ENCODE peak calls at places on chromosomes 13 and 19, in six cellular contexts. W, M, P, C, E and L are unnamed samples. For H3K4me1, the result is how much of the 10 kb centered on the place peaks cover.

GRCh38 chr13:42047561-42048322 is 706 bp upstream of the DGKH start:
- DNase-seq in E (no peak), C (peak), P (no peak), W (peak), M (peak), L (peak)

GRCh38 chr19:52343548-52343947 is 7.5 kb downstream of the ZNF610 start:
- DNase-seq in W (peak), E (no peak), M (peak), P (peak), C (peak), L (no peak)

GRCh38 chr19:29965529-29965928 is 23.5 kb downstream of the URI1 start:
- DNase-seq in P (no peak), E (no peak), C (no peak), W (no peak), M (no peak), L (no peak)

GRCh38 chr13:67231481-67231940 is 1.4 kb upstream of the PCDH9 start:
- DNase-seq in P (no peak), E (no peak), W (peak), M (no peak), C (no peak), L (no peak)

GRCh38 chr19:41748012-41748411 is 7.3 kb upstream of the CEACAM6 start:
- DNase-seq in M (no peak), C (no peak), W (no peak), P (no peak), E (no peak), L (no peak)

GRCh38 chr19:8161135-8161646 is 11.8 kb upstream of the FBN3 start:
- DNase-seq in P (no peak), E (no peak), W (peak), C (no peak), M (no peak), L (no peak)

GRCh38 chr13:51287758-51288157 is 51.7 kb upstream of the SERPINE3 start:
- DNase-seq in C (no peak), P (no peak), W (no peak), E (no peak), M (no peak), L (peak)

GRCh38 chr13:113423225-113424170 is 29.8 kb downstream of the ADPRHL1 start:
- DNase-seq in P (no peak), C (no peak), E (no peak), W (no peak), M (peak), L (no peak)

GRCh38 chr19:2289714-2290435 is 7.9 kb upstream of the PEAK3 start:
- DNase-seq in P (no peak), W (peak), C (no peak), E (no peak), M (peak), L (no peak)

GRCh38 chr13:39415403-39415802 is 187.6 kb downstream of the LHFPL6 start:
- DNase-seq in P (no peak), E (no peak), W (peak), M (peak), C (no peak), L (peak)

GRCh38 chr19:33297401-33298145 is 4.8 kb downstream of the CEBPA start:
- DNase-seq in M (no peak), C (no peak), P (no peak), W (no peak), E (no peak), L (no peak)

GRCh38 chr13:25371608-25372274 is at the start of gene ATP8A2:
- DNase-seq in P (no peak), M (no peak), W (peak), E (no peak), C (no peak), L (no peak)

GRCh38 chr13:20054586-20054985 is 96.1 kb downstream of the ZMYM2 start:
- DNase-seq in W (no peak), M (no peak), E (no peak), P (no peak), C (no peak), L (no peak)

GRCh38 chr13:37491661-37492060 is 106.9 kb downstream of the POSTN start:
- DNase-seq in C (no peak), E (no peak), W (no peak), P (no peak), M (no peak), L (no peak)

GRCh38 chr13:113629814-113630213 is 28.2 kb downstream of the ATP4B start:
- DNase-seq in E (no peak), W (no peak), C (no peak), P (no peak), M (peak), L (no peak)

GRCh38 chr13:59425211-59425721 is 738.5 kb downstream of the DIAPH3 start:
- DNase-seq in C (no peak), E (no peak), P (no peak), W (no peak), M (no peak), L (no peak)

GRCh38 chr19:47651132-47651531 is 42.2 kb downstream of the BICRA start:
- DNase-seq in M (peak), W (no peak), C (no peak), E (no peak), P (no peak), L (no peak)

GRCh38 chr19:10285393-10285792 is 1.4 kb upstream of the ICAM4 start:
- DNase-seq in E (no peak), C (no peak), P (no peak), W (no peak), M (no peak), L (no peak)

GRCh38 chr19:39941615-39942507 is 7.4 kb upstream of the FCGBP start:
- DNase-seq in W (peak), P (peak), C (peak), M (no peak), E (no peak), L (no peak)

GRCh38 chr19:30593975-30594925 is 222.1 kb downstream of the ZNF536 start:
- DNase-seq in P (no peak), C (no peak), W (peak), M (no peak), E (no peak), L (peak)

GRCh38 chr19:13262450-13262849 is 112.2 kb downstream of the IER2 start:
- DNase-seq in E (no peak), P (no peak), M (no peak), W (peak), C (no peak), L (no peak)

GRCh38 chr13:94195715-94196114 is 283.8 kb downstream of the DCT start:
- DNase-seq in C (no peak), E (no peak), M (no peak), P (no peak), W (no peak), L (no peak)

GRCh38 chr13:107200491-107200890 is 632.6 kb upstream of the ARGLU1 start:
- DNase-seq in E (no peak), P (no peak), M (no peak), C (no peak), W (no peak), L (no peak)

GRCh38 chr19:56983148-56983547 is 136.6 kb upstream of the USP29 start:
- DNase-seq in C (no peak), W (no peak), P (no peak), E (no peak), M (no peak), L (no peak)

GRCh38 chr13:32530841-32531253 is 7.7 kb downstream of the N4BP2L2 start:
- DNase-seq in E (no peak), W (no peak), P (no peak), C (peak), M (no peak), L (no peak)

GRCh38 chr19:3657395-3657769 is 30.8 kb upstream of the CACTIN start:
- DNase-seq in W (no peak), C (no peak), M (no peak), P (no peak), E (no peak), L (no peak)

GRCh38 chr19:3658004-3658822 is 31.6 kb upstream of the CACTIN start:
- DNase-seq in W (no peak), P (no peak), M (peak), C (no peak), E (no peak), L (no peak)

GRCh38 chr19:3660493-3661219 is 34.1 kb upstream of the CACTIN start:
- DNase-seq in W (no peak), E (no peak), C (no peak), M (no peak), P (no peak), L (no peak)

GRCh38 chr19:3659746-3660112 is 33.1 kb upstream of the CACTIN start:
- DNase-seq in M (no peak), W (no peak), C (no peak), P (no peak), E (no peak), L (no peak)

GRCh38 chr19:3658823-3659745 is 32.5 kb upstream of the CACTIN start:
- DNase-seq in W (no peak), M (no peak), E (no peak), C (no peak), P (no peak), L (no peak)
- H3K4me1 ChIP-seq in W (under half), M (under half), E (under half), C (under half), P (under half), L (under half)

DNA sequence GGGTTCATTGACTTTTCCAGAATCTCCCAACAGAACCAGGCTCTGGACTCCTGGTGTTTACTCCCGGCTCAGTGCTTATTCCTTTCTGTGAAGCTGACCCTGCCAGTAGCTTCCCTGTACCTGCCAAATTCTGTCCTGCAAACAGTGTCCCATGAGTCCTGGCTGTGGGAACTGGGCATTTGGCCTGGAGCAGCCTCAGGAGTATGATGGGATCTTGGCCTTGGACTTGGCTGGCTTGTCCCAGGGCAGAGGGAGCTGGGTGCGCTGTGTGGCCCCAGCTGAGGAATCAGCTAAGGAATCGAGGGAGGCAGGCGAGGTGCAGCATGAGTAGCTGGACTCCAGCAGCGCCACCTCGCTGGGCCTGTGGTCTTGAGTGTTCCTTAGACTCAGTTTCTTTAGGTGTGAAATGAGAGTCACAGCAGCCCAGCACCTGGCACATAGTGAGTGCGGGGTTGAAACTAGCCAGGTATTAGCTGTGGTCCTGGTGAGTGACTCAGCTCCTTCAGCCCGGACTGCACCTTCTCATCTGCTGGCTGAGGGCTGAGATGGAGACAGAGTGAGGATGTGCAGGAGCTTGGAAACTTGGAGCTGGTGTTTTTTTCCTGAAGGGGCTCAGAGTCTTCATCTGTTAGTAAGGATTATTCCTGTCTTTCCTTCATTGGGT is 10.4 kb downstream of the CLASRP start:
- DNase-seq in M (no peak), C (no peak), P (no peak), W (no peak), E (no peak), L (no peak)
- H3K4me1 ChIP-seq in M (under half), C (under half), P (under half), W (under half), E (under half), L (under half)

DNA sequence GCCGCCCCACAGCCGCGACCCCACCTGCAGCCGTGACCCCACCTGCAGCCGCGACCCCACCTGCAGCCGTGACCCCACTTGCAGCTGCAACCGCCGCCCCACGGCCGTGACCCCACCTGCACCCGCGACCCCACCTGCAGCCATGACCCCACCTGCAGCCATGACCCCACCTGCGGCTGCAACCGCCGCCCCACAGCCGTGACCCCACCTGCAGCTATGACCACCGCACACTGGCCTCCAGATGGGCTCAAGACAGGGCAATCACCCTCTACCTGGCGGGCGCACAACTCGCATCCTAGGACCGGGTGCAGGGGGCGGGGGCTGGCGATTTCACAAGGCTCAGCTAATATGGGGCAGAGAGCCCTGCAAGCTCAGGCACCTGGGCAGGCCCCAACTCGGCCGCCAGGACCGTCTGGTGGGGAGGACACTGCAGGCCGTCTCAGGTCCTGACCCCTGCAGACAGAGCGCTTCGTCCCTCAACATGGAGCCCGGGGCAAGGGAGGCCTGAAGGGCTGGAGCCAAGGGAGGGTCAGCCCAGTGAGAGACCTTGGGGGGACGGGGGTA is 15.1 kb downstream of the SBNO2 start:
- DNase-seq in M (peak), W (no peak), P (no peak), E (no peak), C (no peak), L (no peak)
- H3K4me1 ChIP-seq in M (under half), W (under half), P (under half), E (under half), C (under half), L (under half)

GRCh38 chr13:81591528-81592220 is 1250.7 kb upstream of the SPRY2 start:
- DNase-seq in M (no peak), E (no peak), P (no peak), W (no peak), C (no peak), L (no peak)
- H3K4me1 ChIP-seq in M (under half), E (under half), P (under half), W (under half), C (under half), L (under half)